ENCODE peak calls at places on chromosomes 5 and 9, in five cellular contexts. F is GM18507, U is astrocyte of the hippocampus, H is neural crest cell, V is KG1. D is an unnamed sample.

GRCh38 chr9:111599948-111600343 is 499 bp upstream of the PTGR1 start:
- DNase-seq in U (no peak), V (no peak), H (no peak), F (no peak), D (no peak)

GRCh38 chr9:83538172-83538889 is at the start of gene FRMD3:
- DNase-seq in H (peak; percentile 83), V (peak; percentile 43), U (peak; percentile 92), F (no peak), D (no peak)

GRCh38 chr5:5304361-5305035 is 118.0 kb upstream of the ICE1 start:
- DNase-seq in H (no peak), F (no peak), V (no peak), U (no peak), D (no peak)

GRCh38 chr5:54533541-54534179 is 16.1 kb downstream of the SNX18 start:
- DNase-seq in V (no peak), F (no peak), U (peak; percentile 65), H (no peak), D (no peak)

GRCh38 chr9:20478780-20479179 is 143.5 kb downstream of the MLLT3 start:
- DNase-seq in F (no peak), H (no peak), V (no peak), U (peak; percentile 16), D (no peak)

GRCh38 chr5:136192526-136193395 is at the start of gene SMIM32:
- DNase-seq in U (peak; percentile 66), V (no peak), F (no peak), H (peak; percentile 44), D (no peak)

GRCh38 chr9:95509851-95510529 is 6.8 kb downstream of the PTCH1 start:
- DNase-seq in H (peak; percentile 23), U (no peak), V (no peak), F (no peak), D (no peak)

GRCh38 chr5:36606437-36607113 is at the start of gene SLC1A3:
- DNase-seq in F (no peak), U (peak; percentile 89), H (peak; percentile 61), V (peak; percentile 50), D (no peak)

GRCh38 chr5:56319281-56320242 is 86.4 kb upstream of the ANKRD55 start:
- DNase-seq in F (no peak), V (no peak), U (no peak), H (no peak), D (no peak)

GRCh38 chr9:93122721-93123221 is 11.3 kb downstream of the NINJ1 start:
- DNase-seq in H (no peak), U (no peak), F (no peak), V (no peak), D (no peak)

GRCh38 chr9:25677301-25678146 is 720 bp downstream of the TUSC1 start:
- DNase-seq in H (no peak), U (peak; percentile 84), V (no peak), F (no peak), D (peak; percentile 33)

GRCh38 chr9:92147854-92148184 is 32.6 kb upstream of the SPTLC1 start:
- DNase-seq in U (peak; percentile 10), H (no peak), F (no peak), V (no peak), D (no peak)

GRCh38 chr5:1479581-1480188 is 34.4 kb upstream of the SLC6A3 start:
- DNase-seq in H (peak; percentile 34), V (no peak), U (peak; percentile 57), F (no peak), D (no peak)